ENCODE peak calls at places on chromosomes 12 and 14, in ten cellular contexts. One of them, this sample, is unnamed.

GRCh38 chr12:8698830-8699330 is 1.1 kb downstream of the RIMKLB start:
- DNase-seq in nephron progenitor cell: no peak
- DNase-seq in HFFc6: no peak
- DNase-seq in glutamatergic neuron: no peak
- DNase-seq in WTC11: no peak
- DNase-seq in neural crest cell: no peak
- DNase-seq in fibroblast of lung: peak
- DNase-seq in lung: no peak
- DNase-seq in right lobe of liver: no peak
- DNase-seq in ovary: no peak
- DNase-seq in this sample: no peak

GRCh38 chr14:54002653-54003052 is 46.0 kb upstream of the BMP4 start:
- DNase-seq in fibroblast of lung: peak
- DNase-seq in HFFc6: peak
- DNase-seq in ovary: no peak
- DNase-seq in lung: no peak
- DNase-seq in WTC11: no peak
- DNase-seq in glutamatergic neuron: peak
- DNase-seq in nephron progenitor cell: no peak
- DNase-seq in neural crest cell: no peak
- DNase-seq in right lobe of liver: no peak
- DNase-seq in this sample: no peak

GRCh38 chr12:132078190-132078589 is 65.9 kb downstream of the DDX51 start:
- DNase-seq in fibroblast of lung: peak
- DNase-seq in right lobe of liver: no peak
- DNase-seq in nephron progenitor cell: no peak
- DNase-seq in glutamatergic neuron: no peak
- DNase-seq in WTC11: no peak
- DNase-seq in lung: no peak
- DNase-seq in neural crest cell: no peak
- DNase-seq in ovary: no peak
- DNase-seq in HFFc6: peak
- DNase-seq in this sample: no peak

GRCh38 chr12:127013222-127013621 is 1253.7 kb upstream of the TMEM132C start:
- DNase-seq in glutamatergic neuron: no peak
- DNase-seq in neural crest cell: no peak
- DNase-seq in HFFc6: no peak
- DNase-seq in lung: no peak
- DNase-seq in WTC11: no peak
- DNase-seq in nephron progenitor cell: no peak
- DNase-seq in ovary: no peak
- DNase-seq in right lobe of liver: no peak
- DNase-seq in fibroblast of lung: no peak
- DNase-seq in this sample: no peak

GRCh38 chr14:36662543-36663403 is 1.1 kb downstream of the PAX9 start:
- DNase-seq in lung: no peak
- DNase-seq in ovary: no peak
- DNase-seq in nephron progenitor cell: peak
- DNase-seq in HFFc6: peak
- DNase-seq in glutamatergic neuron: peak
- DNase-seq in fibroblast of lung: no peak
- DNase-seq in WTC11: peak
- DNase-seq in right lobe of liver: no peak
- DNase-seq in neural crest cell: no peak
- DNase-seq in this sample: peak

GRCh38 chr14:102317564-102318248 is 1.8 kb upstream of the ZNF839 start:
- DNase-seq in nephron progenitor cell: no peak
- DNase-seq in lung: no peak
- DNase-seq in fibroblast of lung: no peak
- DNase-seq in HFFc6: no peak
- DNase-seq in glutamatergic neuron: no peak
- DNase-seq in ovary: peak
- DNase-seq in WTC11: no peak
- DNase-seq in right lobe of liver: no peak
- DNase-seq in neural crest cell: no peak
- DNase-seq in this sample: no peak

GRCh38 chr12:119772431-119772830 is 104.5 kb downstream of the PRKAB1 start:
- DNase-seq in WTC11: no peak
- DNase-seq in right lobe of liver: no peak
- DNase-seq in glutamatergic neuron: no peak
- DNase-seq in ovary: no peak
- DNase-seq in neural crest cell: no peak
- DNase-seq in HFFc6: peak
- DNase-seq in nephron progenitor cell: no peak
- DNase-seq in fibroblast of lung: no peak
- DNase-seq in lung: no peak
- DNase-seq in this sample: no peak

GRCh38 chr14:63896278-63896720 is 43.5 kb downstream of the SYNE2 start:
- DNase-seq in HFFc6: peak
- DNase-seq in nephron progenitor cell: no peak
- DNase-seq in ovary: peak
- DNase-seq in fibroblast of lung: peak
- DNase-seq in lung: peak
- DNase-seq in glutamatergic neuron: no peak
- DNase-seq in neural crest cell: no peak
- DNase-seq in right lobe of liver: peak
- DNase-seq in WTC11: no peak
- DNase-seq in this sample: peak

GRCh38 chr12:132622437-132623071 is 4.0 kb downstream of the P2RX2 start:
- DNase-seq in fibroblast of lung: peak
- DNase-seq in ovary: peak
- DNase-seq in right lobe of liver: no peak
- DNase-seq in lung: no peak
- DNase-seq in glutamatergic neuron: no peak
- DNase-seq in WTC11: no peak
- DNase-seq in nephron progenitor cell: no peak
- DNase-seq in HFFc6: peak
- DNase-seq in neural crest cell: no peak
- DNase-seq in this sample: no peak

GRCh38 chr12:10169094-10169493 is 2.8 kb downstream of the OLR1 start:
- DNase-seq in WTC11: no peak
- DNase-seq in fibroblast of lung: peak
- DNase-seq in ovary: no peak
- DNase-seq in lung: no peak
- DNase-seq in HFFc6: peak
- DNase-seq in glutamatergic neuron: no peak
- DNase-seq in nephron progenitor cell: no peak
- DNase-seq in right lobe of liver: no peak
- DNase-seq in neural crest cell: no peak
- DNase-seq in this sample: no peak

DNA sequence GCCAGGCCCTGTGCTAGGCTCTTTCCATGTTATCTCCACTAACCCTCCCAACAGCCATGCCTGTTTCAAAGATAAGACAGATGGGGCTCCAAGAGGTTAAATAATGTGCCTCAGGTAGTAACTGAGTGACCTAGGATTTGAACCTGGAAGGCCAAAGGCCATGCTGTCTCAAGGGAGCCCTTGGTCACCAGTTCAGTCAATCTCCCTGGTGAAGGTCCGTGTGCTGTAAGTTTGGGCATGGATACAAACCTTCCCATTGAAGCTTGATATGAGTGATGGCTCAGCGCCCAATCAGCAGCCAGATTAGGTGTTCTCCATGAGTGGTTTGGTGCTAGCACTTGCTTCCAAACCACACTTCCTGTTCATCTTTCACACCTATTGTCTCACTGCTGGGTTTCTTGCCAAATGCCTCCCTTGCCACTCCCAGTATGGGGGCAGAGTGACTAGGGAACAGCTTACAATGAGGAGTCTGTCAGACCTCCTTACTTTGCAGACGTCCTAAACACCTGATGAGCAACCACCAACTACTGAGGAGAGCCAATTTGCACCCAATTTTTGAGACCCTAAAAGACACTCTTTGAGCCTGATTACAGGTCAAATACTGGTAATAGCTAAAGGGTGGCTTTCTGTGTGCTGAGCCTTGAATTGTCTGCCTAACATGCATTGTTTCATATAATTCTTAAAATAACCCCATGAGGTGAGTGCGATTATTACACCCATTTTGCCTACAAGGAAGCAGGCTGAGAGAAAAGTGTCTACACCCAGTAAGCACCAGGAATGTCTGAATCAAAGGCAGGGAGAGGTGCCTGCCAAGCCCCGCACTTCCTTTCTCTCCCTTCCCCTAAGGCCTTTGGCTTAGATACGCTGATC is 48.5 kb upstream of the FOS start:
- DNase-seq in right lobe of liver: no peak
- DNase-seq in HFFc6: peak
- DNase-seq in neural crest cell: no peak
- DNase-seq in nephron progenitor cell: no peak
- DNase-seq in WTC11: no peak
- DNase-seq in lung: no peak
- DNase-seq in ovary: no peak
- DNase-seq in fibroblast of lung: peak
- DNase-seq in glutamatergic neuron: no peak
- DNase-seq in this sample: no peak
- TF ChIP-seq CTCF in right lobe of liver: peak
- TF ChIP-seq CTCF in HFFc6: peak
- TF ChIP-seq CTCF in neural crest cell: peak
- TF ChIP-seq CTCF in nephron progenitor cell: no peak
- TF ChIP-seq CTCF in WTC11: no peak
- TF ChIP-seq CTCF in lung: no peak
- TF ChIP-seq CTCF in ovary: no peak
- TF ChIP-seq CTCF in fibroblast of lung: no peak
- TF ChIP-seq CTCF in glutamatergic neuron: peak
- TF ChIP-seq CTCF in this sample: peak

DNA sequence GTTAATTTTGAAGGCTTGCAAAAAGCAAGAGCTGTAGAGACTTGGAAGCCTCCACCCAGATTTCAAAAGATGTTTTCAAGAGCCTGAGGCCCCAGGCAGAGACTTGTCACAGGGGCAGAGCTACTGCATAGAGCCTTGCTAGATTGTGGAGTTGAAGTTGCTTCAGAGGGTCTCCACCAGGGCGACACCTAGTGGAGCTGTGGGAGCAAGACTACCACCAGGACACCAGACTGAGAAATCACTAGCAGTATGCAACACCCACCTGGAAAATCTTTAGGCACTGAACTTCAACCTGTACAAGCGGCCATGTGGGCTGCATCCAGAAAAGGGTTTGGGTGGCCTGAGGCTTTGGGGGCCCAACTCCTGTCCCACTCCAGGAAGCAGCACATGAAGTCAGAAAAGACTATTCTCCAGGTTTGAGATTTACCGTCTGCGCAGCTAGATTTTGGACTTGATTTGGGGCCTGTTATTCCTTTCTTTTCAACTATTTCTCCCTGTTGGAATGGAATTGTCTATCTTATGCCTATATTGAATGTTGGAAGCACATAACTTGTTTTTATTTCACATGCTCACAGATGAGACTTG is 508.5 kb downstream of the FLRT2 start:
- DNase-seq in ovary: no peak
- DNase-seq in neural crest cell: peak
- DNase-seq in HFFc6: peak
- DNase-seq in right lobe of liver: peak
- DNase-seq in lung: peak
- DNase-seq in WTC11: peak
- DNase-seq in glutamatergic neuron: peak
- DNase-seq in nephron progenitor cell: peak
- DNase-seq in fibroblast of lung: peak
- DNase-seq in this sample: no peak
- TF ChIP-seq CTCF in ovary: no peak
- TF ChIP-seq CTCF in neural crest cell: peak
- TF ChIP-seq CTCF in HFFc6: peak
- TF ChIP-seq CTCF in right lobe of liver: peak
- TF ChIP-seq CTCF in lung: peak
- TF ChIP-seq CTCF in WTC11: peak
- TF ChIP-seq CTCF in glutamatergic neuron: peak
- TF ChIP-seq CTCF in nephron progenitor cell: peak
- TF ChIP-seq CTCF in fibroblast of lung: peak
- TF ChIP-seq CTCF in this sample: peak

GRCh38 chr14:94686511-94687160 is 74.4 kb downstream of the SERPINA3 start:
- DNase-seq in right lobe of liver: no peak
- DNase-seq in lung: no peak
- DNase-seq in ovary: no peak
- DNase-seq in neural crest cell: no peak
- DNase-seq in glutamatergic neuron: no peak
- DNase-seq in fibroblast of lung: no peak
- DNase-seq in WTC11: no peak
- DNase-seq in nephron progenitor cell: no peak
- DNase-seq in HFFc6: no peak
- DNase-seq in this sample: no peak

GRCh38 chr14:94682736-94683135 is 70.5 kb downstream of the SERPINA3 start:
- DNase-seq in neural crest cell: no peak
- DNase-seq in right lobe of liver: no peak
- DNase-seq in fibroblast of lung: no peak
- DNase-seq in lung: no peak
- DNase-seq in ovary: no peak
- DNase-seq in glutamatergic neuron: no peak
- DNase-seq in WTC11: no peak
- DNase-seq in nephron progenitor cell: no peak
- DNase-seq in HFFc6: no peak
- DNase-seq in this sample: no peak

GRCh38 chr14:94682061-94682516 is 69.9 kb downstream of the SERPINA3 start:
- DNase-seq in HFFc6: no peak
- DNase-seq in lung: no peak
- DNase-seq in WTC11: no peak
- DNase-seq in nephron progenitor cell: no peak
- DNase-seq in ovary: no peak
- DNase-seq in right lobe of liver: no peak
- DNase-seq in neural crest cell: no peak
- DNase-seq in fibroblast of lung: no peak
- DNase-seq in glutamatergic neuron: no peak
- DNase-seq in this sample: no peak

GRCh38 chr14:94685681-94686485 is 73.7 kb downstream of the SERPINA3 start:
- DNase-seq in ovary: no peak
- DNase-seq in right lobe of liver: no peak
- DNase-seq in nephron progenitor cell: no peak
- DNase-seq in fibroblast of lung: no peak
- DNase-seq in neural crest cell: no peak
- DNase-seq in glutamatergic neuron: no peak
- DNase-seq in HFFc6: no peak
- DNase-seq in lung: no peak
- DNase-seq in WTC11: no peak
- DNase-seq in this sample: no peak

GRCh38 chr14:94685166-94685581 is 73.0 kb downstream of the SERPINA3 start:
- DNase-seq in ovary: no peak
- DNase-seq in glutamatergic neuron: no peak
- DNase-seq in right lobe of liver: no peak
- DNase-seq in WTC11: no peak
- DNase-seq in fibroblast of lung: no peak
- DNase-seq in neural crest cell: no peak
- DNase-seq in HFFc6: no peak
- DNase-seq in nephron progenitor cell: no peak
- DNase-seq in lung: no peak
- DNase-seq in this sample: no peak
- TF ChIP-seq CTCF in ovary: no peak
- TF ChIP-seq CTCF in glutamatergic neuron: no peak
- TF ChIP-seq CTCF in right lobe of liver: no peak
- TF ChIP-seq CTCF in WTC11: no peak
- TF ChIP-seq CTCF in fibroblast of lung: no peak
- TF ChIP-seq CTCF in neural crest cell: no peak
- TF ChIP-seq CTCF in HFFc6: no peak
- TF ChIP-seq CTCF in nephron progenitor cell: no peak
- TF ChIP-seq CTCF in lung: no peak
- TF ChIP-seq CTCF in this sample: no peak

DNA sequence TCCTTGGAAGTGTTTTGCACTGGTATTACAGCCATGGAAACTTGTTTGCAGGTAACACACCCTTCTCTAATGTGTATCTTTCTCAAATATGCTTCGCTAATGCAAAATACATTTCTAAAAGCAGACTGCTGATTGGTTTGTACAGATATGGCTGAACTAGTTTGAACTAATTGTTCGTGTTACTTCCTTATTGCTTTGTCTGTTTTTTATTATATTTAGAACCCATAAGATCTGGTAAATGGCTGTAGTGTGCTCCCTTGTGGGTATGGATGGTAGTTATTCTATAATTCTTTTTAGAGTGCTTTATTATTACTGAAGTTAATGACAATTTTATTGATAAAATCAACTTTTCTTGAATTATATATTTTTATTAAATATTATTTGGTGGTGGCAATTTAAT is 53.0 kb downstream of the ATF7IP start:
- DNase-seq in nephron progenitor cell: no peak
- DNase-seq in right lobe of liver: no peak
- DNase-seq in neural crest cell: no peak
- DNase-seq in ovary: no peak
- DNase-seq in fibroblast of lung: peak
- DNase-seq in WTC11: no peak
- DNase-seq in HFFc6: peak
- DNase-seq in lung: no peak
- DNase-seq in glutamatergic neuron: no peak
- DNase-seq in this sample: no peak
- TF ChIP-seq CTCF in nephron progenitor cell: no peak
- TF ChIP-seq CTCF in right lobe of liver: peak
- TF ChIP-seq CTCF in neural crest cell: peak
- TF ChIP-seq CTCF in ovary: no peak
- TF ChIP-seq CTCF in fibroblast of lung: no peak
- TF ChIP-seq CTCF in WTC11: no peak
- TF ChIP-seq CTCF in HFFc6: peak
- TF ChIP-seq CTCF in lung: no peak
- TF ChIP-seq CTCF in glutamatergic neuron: peak
- TF ChIP-seq CTCF in this sample: peak

This sample was measured in mesothelial cell of epicardium.